ENCODE peak calls at places on chromosomes 13 and 19, in six cellular contexts. One of them, this sample, is unnamed.

GRCh38 chr13:110371550-110372465 is 64.7 kb downstream of the COL4A2 start:
- DNase-seq in AG10803: no peak
- DNase-seq in NCI-H187 treated with DMSO at 0.1 percent for 48 hours: no peak
- DNase-seq in amniotic epithelial cell: peak; percentile 61
- DNase-seq in IMR-90: peak; percentile 50
- DNase-seq in A549: peak; percentile 41
- DNase-seq in this sample: no peak

GRCh38 chr13:80151016-80151415 is 189.9 kb downstream of the SPRY2 start:
- DNase-seq in AG10803: no peak
- DNase-seq in A549: no peak
- DNase-seq in amniotic epithelial cell: peak; percentile 24
- DNase-seq in IMR-90: peak; percentile 23
- DNase-seq in NCI-H187 treated with DMSO at 0.1 percent for 48 hours: no peak
- DNase-seq in this sample: no peak

GRCh38 chr19:3961007-3961406 is 9.9 kb downstream of the DAPK3 start:
- DNase-seq in NCI-H187 treated with DMSO at 0.1 percent for 48 hours: no peak
- DNase-seq in A549: no peak
- DNase-seq in AG10803: no peak
- DNase-seq in amniotic epithelial cell: no peak
- DNase-seq in IMR-90: no peak
- DNase-seq in this sample: no peak

GRCh38 chr19:52170863-52171320 is 529 bp downstream of the ZNF836 start:
- DNase-seq in IMR-90: no peak
- DNase-seq in AG10803: no peak
- DNase-seq in A549: no peak
- DNase-seq in amniotic epithelial cell: no peak
- DNase-seq in NCI-H187 treated with DMSO at 0.1 percent for 48 hours: no peak
- DNase-seq in this sample: peak; percentile 53

GRCh38 chr13:30463820-30464495 is 1.8 kb downstream of the HMGB1 start:
- DNase-seq in IMR-90: peak; percentile 50
- DNase-seq in NCI-H187 treated with DMSO at 0.1 percent for 48 hours: no peak
- DNase-seq in amniotic epithelial cell: peak; percentile 63
- DNase-seq in AG10803: peak; percentile 68
- DNase-seq in A549: peak; percentile 46
- DNase-seq in this sample: peak; percentile 74

GRCh38 chr13:112447761-112448603 is 71.8 kb downstream of the SPACA7 start:
- DNase-seq in amniotic epithelial cell: no peak
- DNase-seq in A549: no peak
- DNase-seq in AG10803: no peak
- DNase-seq in IMR-90: no peak
- DNase-seq in NCI-H187 treated with DMSO at 0.1 percent for 48 hours: no peak
- DNase-seq in this sample: no peak

GRCh38 chr19:6686628-6686975 is 16.6 kb upstream of the TNFSF14 start:
- DNase-seq in amniotic epithelial cell: no peak
- DNase-seq in IMR-90: no peak
- DNase-seq in NCI-H187 treated with DMSO at 0.1 percent for 48 hours: no peak
- DNase-seq in A549: no peak
- DNase-seq in AG10803: no peak
- DNase-seq in this sample: no peak

GRCh38 chr19:53254451-53255341 is at the start of gene ZNF677:
- DNase-seq in NCI-H187 treated with DMSO at 0.1 percent for 48 hours: no peak
- DNase-seq in amniotic epithelial cell: peak; percentile 81
- DNase-seq in AG10803: peak; percentile 89
- DNase-seq in IMR-90: peak; percentile 76
- DNase-seq in A549: no peak
- DNase-seq in this sample: peak; percentile 88

GRCh38 chr13:50417597-50417996 is 402.4 kb downstream of the KCNRG start:
- DNase-seq in amniotic epithelial cell: peak; percentile 39
- DNase-seq in IMR-90: no peak
- DNase-seq in NCI-H187 treated with DMSO at 0.1 percent for 48 hours: no peak
- DNase-seq in AG10803: no peak
- DNase-seq in A549: peak; percentile 25
- DNase-seq in this sample: no peak

GRCh38 chr19:45809643-45810159 is 5.4 kb downstream of the RSPH6A start:
- DNase-seq in NCI-H187 treated with DMSO at 0.1 percent for 48 hours: peak; percentile 45
- DNase-seq in amniotic epithelial cell: peak; percentile 73
- DNase-seq in IMR-90: peak; percentile 83
- DNase-seq in A549: peak; percentile 68
- DNase-seq in AG10803: peak; percentile 75
- DNase-seq in this sample: peak; percentile 71

GRCh38 chr13:99185606-99186005 is 15.0 kb upstream of the UBAC2 start:
- DNase-seq in AG10803: no peak
- DNase-seq in A549: no peak
- DNase-seq in NCI-H187 treated with DMSO at 0.1 percent for 48 hours: no peak
- DNase-seq in IMR-90: no peak
- DNase-seq in amniotic epithelial cell: no peak
- DNase-seq in this sample: no peak

GRCh38 chr13:23845309-23845708 is 43.9 kb downstream of the MIPEP start:
- DNase-seq in IMR-90: no peak
- DNase-seq in amniotic epithelial cell: no peak
- DNase-seq in AG10803: no peak
- DNase-seq in NCI-H187 treated with DMSO at 0.1 percent for 48 hours: no peak
- DNase-seq in A549: no peak
- DNase-seq in this sample: no peak

GRCh38 chr13:32538234-32538620 is 368 bp downstream of the N4BP2L2 start:
- DNase-seq in IMR-90: peak; percentile 62
- DNase-seq in NCI-H187 treated with DMSO at 0.1 percent for 48 hours: no peak
- DNase-seq in A549: no peak
- DNase-seq in amniotic epithelial cell: peak; percentile 48
- DNase-seq in AG10803: peak; percentile 41
- DNase-seq in this sample: peak; percentile 74

GRCh38 chr13:27549406-27549981 is 70.8 kb downstream of the LNX2 start:
- DNase-seq in AG10803: no peak
- DNase-seq in amniotic epithelial cell: peak; percentile 73
- DNase-seq in NCI-H187 treated with DMSO at 0.1 percent for 48 hours: no peak
- DNase-seq in IMR-90: no peak
- DNase-seq in A549: peak; percentile 36
- DNase-seq in this sample: no peak

GRCh38 chr13:98144501-98145350 is 1.8 kb downstream of the FARP1 start:
- DNase-seq in amniotic epithelial cell: peak; percentile 56
- DNase-seq in A549: peak; percentile 19
- DNase-seq in IMR-90: peak; percentile 77
- DNase-seq in AG10803: peak; percentile 69
- DNase-seq in NCI-H187 treated with DMSO at 0.1 percent for 48 hours: peak; percentile 49
- DNase-seq in this sample: peak; percentile 67

GRCh38 chr19:33316521-33317284 is 14.4 kb upstream of the CEBPA start:
- DNase-seq in amniotic epithelial cell: no peak
- DNase-seq in IMR-90: no peak
- DNase-seq in NCI-H187 treated with DMSO at 0.1 percent for 48 hours: no peak
- DNase-seq in AG10803: no peak
- DNase-seq in A549: peak; percentile 64
- DNase-seq in this sample: no peak

GRCh38 chr13:60329221-60329983 is 67.6 kb upstream of the TDRD3 start:
- DNase-seq in IMR-90: peak; percentile 16
- DNase-seq in AG10803: peak; percentile 17
- DNase-seq in amniotic epithelial cell: peak; percentile 54
- DNase-seq in A549: peak; percentile 21
- DNase-seq in NCI-H187 treated with DMSO at 0.1 percent for 48 hours: peak; percentile 76
- DNase-seq in this sample: peak; percentile 40

GRCh38 chr19:35986664-35987570 is 8.1 kb upstream of the SDHAF1 start:
- DNase-seq in NCI-H187 treated with DMSO at 0.1 percent for 48 hours: no peak
- DNase-seq in A549: peak; percentile 59
- DNase-seq in IMR-90: no peak
- DNase-seq in amniotic epithelial cell: no peak
- DNase-seq in AG10803: no peak
- DNase-seq in this sample: peak; percentile 45

GRCh38 chr13:30869491-30869890 is 36.6 kb upstream of the MEDAG start:
- DNase-seq in A549: no peak
- DNase-seq in AG10803: peak; percentile 53
- DNase-seq in amniotic epithelial cell: peak; percentile 74
- DNase-seq in NCI-H187 treated with DMSO at 0.1 percent for 48 hours: no peak
- DNase-seq in IMR-90: peak; percentile 50
- DNase-seq in this sample: peak; percentile 28

GRCh38 chr13:98741741-98742435 is 10.6 kb downstream of the SLC15A1 start:
- DNase-seq in amniotic epithelial cell: peak; percentile 56
- DNase-seq in IMR-90: no peak
- DNase-seq in AG10803: peak; percentile 55
- DNase-seq in A549: no peak
- DNase-seq in NCI-H187 treated with DMSO at 0.1 percent for 48 hours: no peak
- DNase-seq in this sample: no peak

GRCh38 chr13:91409661-91410060 is 11.2 kb downstream of the GPC5 start:
- DNase-seq in IMR-90: no peak
- DNase-seq in NCI-H187 treated with DMSO at 0.1 percent for 48 hours: no peak
- DNase-seq in amniotic epithelial cell: no peak
- DNase-seq in A549: no peak
- DNase-seq in AG10803: no peak
- DNase-seq in this sample: no peak

GRCh38 chr13:27336005-27336673 is 65.5 kb downstream of the RASL11A start:
- DNase-seq in AG10803: no peak
- DNase-seq in A549: no peak
- DNase-seq in amniotic epithelial cell: peak; percentile 91
- DNase-seq in NCI-H187 treated with DMSO at 0.1 percent for 48 hours: no peak
- DNase-seq in IMR-90: peak; percentile 87
- DNase-seq in this sample: no peak

GRCh38 chr19:31610036-31610435 is 260.8 kb upstream of the TSHZ3 start:
- DNase-seq in A549: no peak
- DNase-seq in AG10803: no peak
- DNase-seq in IMR-90: no peak
- DNase-seq in NCI-H187 treated with DMSO at 0.1 percent for 48 hours: no peak
- DNase-seq in amniotic epithelial cell: no peak
- DNase-seq in this sample: no peak

GRCh38 chr13:23808803-23809202 is 80.4 kb downstream of the MIPEP start:
- DNase-seq in NCI-H187 treated with DMSO at 0.1 percent for 48 hours: no peak
- DNase-seq in amniotic epithelial cell: no peak
- DNase-seq in A549: no peak
- DNase-seq in IMR-90: no peak
- DNase-seq in AG10803: no peak
- DNase-seq in this sample: no peak

GRCh38 chr13:54449922-54450321 is 1421.3 kb downstream of the OLFM4 start:
- DNase-seq in AG10803: no peak
- DNase-seq in A549: no peak
- DNase-seq in NCI-H187 treated with DMSO at 0.1 percent for 48 hours: no peak
- DNase-seq in IMR-90: no peak
- DNase-seq in amniotic epithelial cell: no peak
- DNase-seq in this sample: no peak

GRCh38 chr19:35107541-35107939 is 8.1 kb upstream of the FXYD3 start:
- DNase-seq in amniotic epithelial cell: peak; percentile 12
- DNase-seq in AG10803: peak; percentile 29
- DNase-seq in IMR-90: no peak
- DNase-seq in NCI-H187 treated with DMSO at 0.1 percent for 48 hours: no peak
- DNase-seq in A549: peak; percentile 55
- DNase-seq in this sample: no peak

GRCh38 chr19:48194041-48194871 is 23.8 kb downstream of the ZSWIM9 start:
- DNase-seq in amniotic epithelial cell: peak; percentile 12
- DNase-seq in IMR-90: peak; percentile 7
- DNase-seq in AG10803: no peak
- DNase-seq in A549: no peak
- DNase-seq in NCI-H187 treated with DMSO at 0.1 percent for 48 hours: no peak
- DNase-seq in this sample: peak; percentile 21

GRCh38 chr19:1427221-1427620 is 11.0 kb upstream of the RPS15 start:
- DNase-seq in A549: no peak
- DNase-seq in NCI-H187 treated with DMSO at 0.1 percent for 48 hours: no peak
- DNase-seq in IMR-90: no peak
- DNase-seq in AG10803: no peak
- DNase-seq in amniotic epithelial cell: no peak
- DNase-seq in this sample: no peak

This sample was measured in adipocyte.